ENCODE peak calls at places on chromosomes 16 and 17, in six cellular contexts. C is neuronal stem cell, X is IMR-90, A is H9, D is H1, O is mesenchymal stem cell. N is an unnamed sample.

GRCh38 chr16:30884760-30885159 is 9.1 kb downstream of the BCL7C start:
- DNase-seq in C (no peak), X (no peak), A (no peak), D (no peak), O (no peak), N (no peak)

GRCh38 chr17:71287246-71287828 is 833.5 kb upstream of the SOX9 start:
- DNase-seq in C (no peak), X (no peak), A (peak; percentile 31), D (peak; percentile 46), O (no peak), N (no peak)

GRCh38 chr16:30923554-30924085 is at the start of gene FBXL19:
- DNase-seq in C (peak; percentile 85), X (no peak), A (no peak), D (no peak), O (no peak), N (no peak)

GRCh38 chr16:88570691-88571092 is 489 bp downstream of the ZC3H18 start:
- DNase-seq in C (no peak), X (no peak), A (no peak), D (no peak), O (peak; percentile 39), N (no peak)

GRCh38 chr16:87153326-87153725 is 163.9 kb downstream of the C16orf95 start:
- DNase-seq in C (no peak), X (no peak), A (no peak), D (no peak), O (no peak), N (no peak)

GRCh38 chr17:40541060-40541872 is 24.0 kb downstream of the CCR7 start:
- DNase-seq in C (no peak), X (no peak), A (no peak), D (no peak), O (no peak), N (no peak)

GRCh38 chr17:6894206-6894528 is 62.6 kb upstream of the TEKT1 start:
- DNase-seq in C (peak; percentile 44), X (no peak), A (peak; percentile 88), D (peak; percentile 90), O (no peak), N (no peak)

GRCh38 chr17:31508310-31509094 is 117.0 kb downstream of the RAB11FIP4 start:
- DNase-seq in C (no peak), X (peak; percentile 8), A (peak; percentile 74), D (no peak), O (no peak), N (peak; percentile 21)

GRCh38 chr17:20908373-20909273 is 134.2 kb downstream of the USP22 start:
- DNase-seq in C (peak; percentile 81), X (peak; percentile 53), A (peak; percentile 98), D (peak; percentile 86), O (peak; percentile 83), N (peak; percentile 87)

GRCh38 chr17:78575899-78576298 is 1.3 kb downstream of the DNAH17 start:
- DNase-seq in C (no peak), X (no peak), A (no peak), D (no peak), O (no peak), N (no peak)

GRCh38 chr17:60601443-60602384 is 1.7 kb downstream of the PPM1D start:
- DNase-seq in C (peak; percentile 36), X (peak; percentile 81), A (peak; percentile 62), D (peak; percentile 63), O (peak; percentile 85), N (peak; percentile 75)

GRCh38 chr17:6712058-6712853 is 913 bp downstream of the SLC13A5 start:
- DNase-seq in C (peak; percentile 36), X (no peak), A (peak; percentile 89), D (peak; percentile 71), O (no peak), N (peak; percentile 21)

GRCh38 chr17:50185724-50186545 is 15.5 kb downstream of the COL1A1 start:
- DNase-seq in C (no peak), X (peak; percentile 54), A (no peak), D (no peak), O (peak; percentile 33), N (no peak)

GRCh38 chr16:30395992-30396560 is 856 bp downstream of the ZNF48 start:
- DNase-seq in C (no peak), X (no peak), A (no peak), D (no peak), O (no peak), N (no peak)

GRCh38 chr16:53756329-53756996 is 52.5 kb downstream of the FTO start:
- DNase-seq in C (peak; percentile 72), X (peak; percentile 36), A (no peak), D (no peak), O (peak; percentile 47), N (no peak)

GRCh38 chr17:68222586-68222985 is 25.3 kb upstream of the AMZ2 start:
- DNase-seq in C (no peak), X (no peak), A (no peak), D (no peak), O (no peak), N (no peak)

GRCh38 chr17:73548620-73549311 is 95.5 kb downstream of the SDK2 start:
- DNase-seq in C (no peak), X (no peak), A (no peak), D (no peak), O (no peak), N (peak; percentile 50)

GRCh38 chr16:74950511-74950910 is 34.4 kb downstream of the WDR59 start:
- DNase-seq in C (no peak), X (no peak), A (no peak), D (no peak), O (no peak), N (no peak)

GRCh38 chr17:5437721-5438317 is 1.1 kb downstream of the C1QBP start:
- DNase-seq in C (no peak), X (peak; percentile 37), A (no peak), D (no peak), O (peak; percentile 52), N (peak; percentile 95)

GRCh38 chr17:3976675-3977171 is 12.5 kb upstream of the ATP2A3 start:
- DNase-seq in C (no peak), X (no peak), A (peak; percentile 32), D (no peak), O (no peak), N (no peak)

GRCh38 chr17:2560658-2561057 is 32.8 kb upstream of the PAFAH1B1 start:
- DNase-seq in C (no peak), X (no peak), A (no peak), D (no peak), O (no peak), N (no peak)

GRCh38 chr17:76841776-76842405 is 26.3 kb upstream of the MGAT5B start:
- DNase-seq in C (peak; percentile 20), X (no peak), A (peak; percentile 62), D (peak; percentile 64), O (no peak), N (no peak)

GRCh38 chr16:10581507-10581906 is 1.1 kb upstream of the EMP2 start:
- DNase-seq in C (no peak), X (peak; percentile 29), A (no peak), D (no peak), O (peak; percentile 30), N (no peak)
- H3K27ac ChIP-seq in C (no peak overlapping the region), X (no peak overlapping the region), A (no peak overlapping the region), D (no peak overlapping the region), O (no peak overlapping the region), N (no peak overlapping the region)

GRCh38 chr16:57725976-57726375 is 9.6 kb upstream of the KATNB1 start:
- DNase-seq in C (no peak), X (no peak), A (no peak), D (no peak), O (no peak), N (no peak)
- H2AFZ ChIP-seq in C (no peak overlapping the region), X (no peak overlapping the region), A (no peak overlapping the region), D (peak overlapping the region; percentile 47), O (no peak overlapping the region), N (no peak overlapping the region)

GRCh38 chr17:17120716-17121115 is 78.5 kb downstream of the MPRIP start:
- DNase-seq in C (no peak), X (no peak), A (no peak), D (no peak), O (no peak), N (no peak)
- H3K79me1 ChIP-seq in C (peaks cover 14% of the 10 kb centered on the region), X (peaks cover 58% of the 10 kb centered on the region), A (no peaks in the 10 kb centered on the region), D (peaks cover 27% of the 10 kb centered on the region), O (peaks cover 39% of the 10 kb centered on the region), N (no peaks in the 10 kb centered on the region)

DNA sequence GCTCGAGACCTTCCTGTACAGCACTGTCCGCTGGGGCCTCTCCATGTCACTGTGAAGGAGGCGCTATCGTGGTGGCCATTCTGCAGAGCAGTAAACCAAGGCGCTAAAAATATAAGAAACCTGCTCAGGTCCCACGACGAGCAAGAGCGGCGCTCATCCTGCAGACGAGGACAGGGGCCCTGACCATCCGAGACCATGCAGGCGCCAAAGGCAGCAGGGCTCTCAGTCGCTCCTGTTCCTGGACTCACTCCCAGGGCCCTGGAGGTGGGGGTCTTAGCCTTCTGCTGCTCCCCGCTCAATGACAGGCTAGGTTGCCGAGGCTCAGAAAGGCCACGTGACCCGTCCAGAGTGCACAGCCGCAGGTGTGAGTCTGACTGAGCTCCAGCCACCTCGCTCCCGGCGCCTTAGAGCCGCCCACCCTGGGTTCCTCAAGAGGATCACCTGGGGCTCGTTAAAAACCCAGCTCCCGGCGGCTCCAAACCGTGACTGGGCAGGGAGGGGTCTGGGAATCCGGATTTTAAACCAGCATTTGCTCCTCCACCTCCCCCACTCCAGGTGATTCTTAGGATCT is 503 bp upstream of the ATP2C2 start:
- DNase-seq in C (no peak), X (no peak), A (no peak), D (peak; percentile 57), O (no peak), N (no peak)
- H3K27ac ChIP-seq in C (no peak overlapping the region), X (no peak overlapping the region), A (no peak overlapping the region), D (no peak overlapping the region), O (no peak overlapping the region), N (no peak overlapping the region)

DNA sequence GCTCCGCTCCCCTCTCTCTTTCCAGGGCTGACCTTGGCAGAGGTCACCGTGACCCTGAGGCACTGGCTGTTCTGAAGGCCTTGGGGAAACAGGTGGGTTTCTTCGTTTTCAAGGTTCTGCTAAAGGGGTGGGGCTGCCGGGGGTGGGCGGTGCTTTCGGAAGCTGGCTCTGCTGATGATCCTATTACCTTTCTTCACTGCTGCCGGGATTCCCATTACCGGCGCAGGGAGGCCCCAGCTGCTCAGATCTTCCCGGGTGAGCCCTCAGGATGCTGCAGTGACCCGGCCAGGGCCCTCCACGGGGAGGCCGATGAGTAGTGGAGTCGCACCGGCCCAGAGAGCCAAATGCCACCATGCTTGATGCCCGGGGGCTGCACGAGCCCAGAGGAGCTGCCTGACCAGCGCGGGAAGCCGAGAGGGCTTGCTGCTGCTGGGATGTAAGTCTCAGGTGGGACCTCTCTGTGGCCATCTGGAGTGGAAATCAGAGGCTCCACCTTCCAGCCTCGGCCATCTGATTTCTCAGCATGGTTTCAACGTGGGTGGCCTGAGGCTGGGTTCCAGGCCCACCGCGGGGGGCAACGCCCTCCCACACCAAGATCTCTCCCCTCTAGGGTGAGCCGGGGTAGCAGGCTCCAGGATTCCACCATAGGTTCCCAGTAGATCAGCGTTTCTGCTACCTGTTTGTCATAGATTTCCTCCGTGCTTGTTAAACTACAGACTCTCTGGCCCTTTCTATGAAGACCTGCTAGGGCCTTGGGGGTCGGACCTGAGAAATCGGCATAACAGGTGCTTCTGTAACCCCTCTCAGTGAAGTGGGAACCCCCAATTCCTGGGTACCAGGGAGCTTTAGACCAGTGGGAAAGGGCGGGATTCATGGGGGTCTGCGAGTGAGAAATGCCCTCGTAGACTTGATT is 21.6 kb upstream of the ADCY7 start:
- DNase-seq in C (no peak), X (no peak), A (peak; percentile 81), D (peak; percentile 71), O (no peak), N (peak; percentile 66)
- H2AFZ ChIP-seq in C (peak overlapping the region; percentile 35), X (peak overlapping the region; percentile 87), A (no peak overlapping the region), D (no peak overlapping the region), O (no peak overlapping the region), N (no peak overlapping the region)

N was measured in trophoblast cell.